ENCODE peak calls at places on chromosome 9, in nine cellular contexts. F, M, Y, Q, L, G, N, U and D are unnamed samples.
A peak's percentile ranks its signal among the peaks of the same experiment; 100 is the strongest.

GRCh38 chr9:107491081-107492053 is 1.8 kb upstream of the KLF4 start:
- DNase-seq in F (no peak), M (no peak), Y (peak; percentile 18), Q (peak; percentile 73), L (peak; percentile 44), G (no peak), N (no peak), U (peak; percentile 44), D (no peak)

GRCh38 chr9:69919461-69920061 is 98.9 kb downstream of the CFAP95 start:
- DNase-seq in F (peak; percentile 74), M (peak; percentile 50), Y (peak; percentile 71), Q (no peak), L (no peak), G (peak; percentile 80), N (peak; percentile 71), U (no peak), D (peak; percentile 73)

GRCh38 chr9:70144131-70144503 is 100.5 kb downstream of the MAMDC2 start:
- DNase-seq in F (no peak), M (no peak), Y (no peak), Q (no peak), L (no peak), G (no peak), N (no peak), U (no peak), D (no peak)

GRCh38 chr9:123426406-123426805 is 70.4 kb downstream of the CRB2 start:
- DNase-seq in F (no peak), M (no peak), Y (no peak), Q (no peak), L (no peak), G (no peak), N (no peak), U (no peak), D (no peak)

GRCh38 chr9:99748690-99749089 is 73.0 kb upstream of the NR4A3 start:
- DNase-seq in F (no peak), M (no peak), Y (no peak), Q (no peak), L (no peak), G (no peak), N (no peak), U (no peak), D (no peak)

GRCh38 chr9:76452839-76453238 is 6.1 kb upstream of the GCNT1 start:
- DNase-seq in F (no peak), M (no peak), Y (no peak), Q (no peak), L (no peak), G (no peak), N (peak; percentile 46), U (no peak), D (no peak)

GRCh38 chr9:116405321-116405720 is 251.7 kb downstream of the PAPPA start:
- DNase-seq in F (no peak), M (no peak), Y (no peak), Q (no peak), L (no peak), G (no peak), N (no peak), U (no peak), D (no peak)

GRCh38 chr9:113631093-113631765 is 167.7 kb downstream of the RGS3 start:
- DNase-seq in F (no peak), M (no peak), Y (no peak), Q (no peak), L (no peak), G (no peak), N (peak; percentile 53), U (peak; percentile 18), D (no peak)

GRCh38 chr9:129317179-129318011 is 139.3 kb upstream of the IER5L start:
- DNase-seq in F (peak; percentile 45), M (peak; percentile 69), Y (peak; percentile 61), Q (peak; percentile 71), L (no peak), G (peak; percentile 53), N (peak; percentile 42), U (peak; percentile 67), D (no peak)

GRCh38 chr9:3768286-3768685 is 242.5 kb upstream of the RFX3 start:
- DNase-seq in F (peak; percentile 34), M (no peak), Y (no peak), Q (no peak), L (no peak), G (peak; percentile 17), N (peak; percentile 76), U (no peak), D (no peak)

GRCh38 chr9:134223601-134224122 is 59.3 kb upstream of the RNU6ATAC start:
- DNase-seq in F (no peak), M (no peak), Y (no peak), Q (no peak), L (peak; percentile 10), G (no peak), N (no peak), U (no peak), D (no peak)

GRCh38 chr9:107243757-107244156 is 39.3 kb upstream of the RAD23B start:
- DNase-seq in F (peak; percentile 83), M (peak; percentile 89), Y (no peak), Q (no peak), L (no peak), G (peak; percentile 42), N (peak; percentile 92), U (no peak), D (peak; percentile 68)

GRCh38 chr9:126228779-126229444 is 97.7 kb upstream of the MVB12B start:
- DNase-seq in F (peak; percentile 57), M (peak; percentile 49), Y (peak; percentile 79), Q (peak; percentile 68), L (peak; percentile 67), G (peak; percentile 76), N (peak; percentile 58), U (peak; percentile 62), D (peak; percentile 58)

GRCh38 chr9:125425901-125426515 is 164.4 kb downstream of the GAPVD1 start:
- DNase-seq in F (no peak), M (no peak), Y (no peak), Q (no peak), L (no peak), G (no peak), N (no peak), U (no peak), D (no peak)

GRCh38 chr9:129318121-129319075 is 140.3 kb upstream of the IER5L start:
- DNase-seq in F (no peak), M (peak; percentile 59), Y (no peak), Q (peak; percentile 58), L (no peak), G (no peak), N (no peak), U (peak; percentile 51), D (no peak)

GRCh38 chr9:85112933-85113418 is 443.4 kb downstream of the NTRK2 start:
- DNase-seq in F (no peak), M (no peak), Y (no peak), Q (no peak), L (no peak), G (no peak), N (no peak), U (no peak), D (no peak)

GRCh38 chr9:85112376-85112775 is 442.8 kb downstream of the NTRK2 start:
- DNase-seq in F (no peak), M (no peak), Y (no peak), Q (no peak), L (no peak), G (no peak), N (no peak), U (no peak), D (no peak)

GRCh38 chr9:85108806-85109205 is 439.3 kb downstream of the NTRK2 start:
- DNase-seq in F (no peak), M (no peak), Y (no peak), Q (no peak), L (no peak), G (no peak), N (no peak), U (no peak), D (no peak)

DNA sequence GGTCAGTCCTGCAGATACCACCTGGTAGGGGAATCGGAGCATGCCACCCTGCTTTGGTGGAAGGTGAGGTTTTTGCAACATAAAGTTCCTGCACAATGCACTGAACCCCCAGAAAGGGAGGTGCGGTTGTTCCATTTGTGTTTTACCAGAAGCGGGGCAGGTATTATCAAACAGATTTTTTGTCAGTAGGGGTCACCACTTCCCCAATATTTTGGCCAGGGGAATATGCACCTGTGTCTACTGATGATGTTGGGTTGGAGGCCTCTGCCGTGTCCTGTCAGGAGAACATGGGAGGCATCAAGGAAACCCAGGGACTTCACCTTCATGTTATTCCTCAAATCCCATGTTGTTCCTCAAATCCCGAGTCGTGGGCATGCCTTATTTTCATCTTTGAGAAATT is 438.7 kb downstream of the NTRK2 start:
- DNase-seq in F (no peak), M (no peak), Y (no peak), Q (no peak), L (no peak), G (no peak), N (no peak), U (no peak), D (no peak)
- TF ChIP-seq CTCF in F (no peak), M (no peak), Y (no peak), Q (no peak), L (no peak), G (no peak), N (no peak), U (no peak), D (no peak)

GRCh38 chr9:14633148-14633547 is 60.1 kb downstream of the ZDHHC21 start:
- DNase-seq in F (no peak), M (no peak), Y (no peak), Q (no peak), L (no peak), G (no peak), N (no peak), U (no peak), D (no peak)

DNA sequence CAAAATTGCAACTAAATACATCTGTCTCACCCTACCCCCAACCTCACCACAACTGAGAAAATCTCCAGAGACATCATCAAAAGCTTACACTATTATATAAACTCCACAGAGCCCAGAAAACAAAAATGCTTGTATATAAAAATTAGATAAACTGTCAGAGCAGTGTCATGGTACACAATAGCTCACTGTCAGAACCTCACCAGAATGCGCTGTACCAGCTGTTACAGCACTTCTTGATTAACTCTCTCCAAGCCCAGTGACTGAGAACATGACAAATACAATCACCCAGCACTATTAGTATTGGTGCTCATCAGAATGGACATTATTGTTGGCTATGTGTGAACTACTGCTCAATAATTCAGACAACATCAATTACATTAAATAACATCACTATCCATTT is 65.7 kb downstream of the ZDHHC21 start:
- DNase-seq in F (no peak), M (no peak), Y (no peak), Q (no peak), L (no peak), G (no peak), N (no peak), U (no peak), D (no peak)
- H3K4me3 ChIP-seq in F (no peak overlapping the region), M (no peak overlapping the region), Y (no peak overlapping the region), Q (no peak overlapping the region), L (no peak overlapping the region), G (no peak overlapping the region), N (no peak overlapping the region), U (no peak overlapping the region), D (no peak overlapping the region)

GRCh38 chr9:117448066-117448465 is 33.2 kb upstream of the ASTN2 start:
- DNase-seq in F (no peak), M (no peak), Y (no peak), Q (no peak), L (no peak), G (no peak), N (no peak), U (no peak), D (no peak)
- TF ChIP-seq CTCF in F (peak; percentile 6), M (no peak), Y (no peak), Q (peak; percentile 11), L (no peak), G (no peak), N (peak; percentile 3), U (no peak), D (no peak)

GRCh38 chr9:137168907-137169763 is 716 bp downstream of the LRRC26 start:
- DNase-seq in F (peak; percentile 19), M (peak; percentile 32), Y (peak; percentile 63), Q (no peak), L (no peak), G (no peak), N (no peak), U (no peak), D (peak; percentile 17)
- H3K4me3 ChIP-seq in F (peak overlapping the region; percentile 7), M (peak overlapping the region; percentile 21), Y (peak overlapping the region; percentile 28), Q (peak overlapping the region; percentile 48), L (peak overlapping the region; percentile 58), G (no peak overlapping the region), N (no peak overlapping the region), U (peak overlapping the region; percentile 46), D (no peak overlapping the region)